ENCODE peak calls at places on chromosomes 2 and 18, in four cellular contexts. S, J, R and M are unnamed samples.

GRCh38 chr2:178280261-178280852 is 86.0 kb downstream of the OSBPL6 start:
- DNase-seq in S (peak; percentile 39), J (no peak), R (no peak), M (peak; percentile 89)

GRCh38 chr2:142591408-142591807 is 286.1 kb upstream of the KYNU start:
- DNase-seq in S (no peak), J (no peak), R (no peak), M (no peak)

GRCh38 chr2:110655701-110656100 is 22.2 kb downstream of the BUB1 start:
- DNase-seq in S (no peak), J (no peak), R (no peak), M (no peak)

GRCh38 chr18:75344161-75344560 is 83.3 kb downstream of the SMIM21 start:
- DNase-seq in S (peak; percentile 29), J (no peak), R (peak; percentile 57), M (no peak)

GRCh38 chr2:98703738-98704137 is 27.2 kb downstream of the MGAT4A start:
- DNase-seq in S (no peak), J (no peak), R (no peak), M (no peak)

GRCh38 chr2:38330754-38331153 is 46.3 kb downstream of the ATL2 start:
- DNase-seq in S (no peak), J (no peak), R (no peak), M (no peak)

GRCh38 chr2:185583058-185583816 is 155.4 kb upstream of the FSIP2 start:
- DNase-seq in S (peak; percentile 79), J (no peak), R (peak; percentile 40), M (peak; percentile 60)

GRCh38 chr18:48133675-48134251 is 203.3 kb upstream of the SMAD2 start:
- DNase-seq in S (no peak), J (no peak), R (no peak), M (no peak)

GRCh38 chr2:153963247-153963646 is 91.5 kb downstream of the GALNT13 start:
- DNase-seq in S (no peak), J (no peak), R (no peak), M (no peak)

GRCh38 chr2:201909961-201910361 is 103.6 kb downstream of the CDK15 start:
- DNase-seq in S (no peak), J (no peak), R (no peak), M (no peak)

GRCh38 chr2:240424341-240425235 is 10.9 kb upstream of the GPC1 start:
- DNase-seq in S (no peak), J (no peak), R (peak; percentile 20), M (no peak)

GRCh38 chr2:226048625-226049024 is 649.1 kb downstream of the NYAP2 start:
- DNase-seq in S (peak; percentile 84), J (no peak), R (no peak), M (no peak)

GRCh38 chr2:32746554-32747133 is 118.8 kb downstream of the TTC27 start:
- DNase-seq in S (no peak), J (no peak), R (no peak), M (no peak)

GRCh38 chr18:78770149-78771139 is 209.2 kb upstream of the SALL3 start:
- DNase-seq in S (peak; percentile 54), J (no peak), R (peak; percentile 62), M (no peak)

GRCh38 chr18:44715245-44715644 is 34.6 kb downstream of the SETBP1 start:
- DNase-seq in S (peak; percentile 69), J (no peak), R (no peak), M (peak; percentile 87)

GRCh38 chr18:44713435-44713834 is 32.7 kb downstream of the SETBP1 start:
- DNase-seq in S (no peak), J (no peak), R (no peak), M (no peak)

GRCh38 chr18:44715841-44716240 is 35.2 kb downstream of the SETBP1 start:
- DNase-seq in S (no peak), J (no peak), R (no peak), M (peak; percentile 43)

GRCh38 chr18:44712025-44712424 is 31.3 kb downstream of the SETBP1 start:
- DNase-seq in S (peak; percentile 77), J (no peak), R (no peak), M (no peak)

DNA sequence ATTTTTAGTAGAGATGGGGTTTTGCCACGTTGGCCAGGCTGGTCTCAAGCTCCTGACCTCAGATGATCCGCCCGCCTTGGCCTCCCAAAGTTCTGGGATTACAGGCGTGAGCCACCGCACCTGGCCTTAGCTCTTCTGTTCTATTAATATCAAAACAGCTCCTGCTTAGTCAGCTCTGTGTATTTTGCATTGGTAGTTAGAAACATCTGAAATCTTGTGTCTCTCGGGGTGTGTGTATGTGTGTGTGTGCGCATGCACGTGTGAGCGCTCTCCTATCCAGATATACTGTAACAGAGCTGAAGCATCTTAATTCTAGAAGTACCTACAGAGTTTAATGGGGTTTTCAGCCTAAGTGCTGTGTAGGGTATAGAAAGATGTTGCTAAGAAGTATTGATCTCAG is 33.7 kb downstream of the SETBP1 start:
- DNase-seq in S (no peak), J (no peak), R (no peak), M (no peak)
- H3K79me2 ChIP-seq in S (no peaks in the 10 kb centered on the region), J (no peaks in the 10 kb centered on the region), R (no peaks in the 10 kb centered on the region), M (no peaks in the 10 kb centered on the region)

GRCh38 chr2:27378096-27378808 is 2.3 kb downstream of the ZNF513 start:
- DNase-seq in S (no peak), J (peak; percentile 52), R (peak; percentile 35), M (no peak)
- H3K27ac ChIP-seq in S (no peak overlapping the region), J (no peak overlapping the region), R (no peak overlapping the region), M (no peak overlapping the region)

DNA sequence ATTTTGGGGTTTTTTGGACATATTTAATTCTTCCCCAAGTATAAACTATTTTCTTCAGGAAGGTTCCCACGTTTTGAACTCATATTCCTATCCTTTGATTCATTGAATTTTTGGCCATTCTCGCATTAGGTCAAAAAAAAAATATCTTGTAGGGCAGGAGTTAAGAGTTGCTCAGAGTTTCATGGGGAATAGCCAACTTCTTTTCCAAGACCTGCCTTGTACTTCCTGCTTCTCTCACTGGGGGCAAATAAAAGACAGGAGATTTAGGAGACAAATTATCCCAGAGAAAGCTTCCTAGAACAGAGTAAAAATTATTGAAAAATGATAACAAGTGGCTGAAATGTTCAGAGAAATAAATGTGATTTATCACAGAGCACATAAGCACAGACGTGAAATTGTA is 55.2 kb upstream of the BCL11A start:
- DNase-seq in S (no peak), J (no peak), R (no peak), M (no peak)
- H4K8ac ChIP-seq in S (no peak overlapping the region), J (no peak overlapping the region), R (no peak overlapping the region), M (no peak overlapping the region)

GRCh38 chr18:59694824-59695223 is 2.4 kb downstream of the CCBE1 start:
- DNase-seq in S (no peak), J (no peak), R (no peak), M (no peak)
- H3K79me2 ChIP-seq in S (no peaks in the 10 kb centered on the region), J (no peaks in the 10 kb centered on the region), R (no peaks in the 10 kb centered on the region), M (peaks cover 5% of the 10 kb centered on the region)

DNA sequence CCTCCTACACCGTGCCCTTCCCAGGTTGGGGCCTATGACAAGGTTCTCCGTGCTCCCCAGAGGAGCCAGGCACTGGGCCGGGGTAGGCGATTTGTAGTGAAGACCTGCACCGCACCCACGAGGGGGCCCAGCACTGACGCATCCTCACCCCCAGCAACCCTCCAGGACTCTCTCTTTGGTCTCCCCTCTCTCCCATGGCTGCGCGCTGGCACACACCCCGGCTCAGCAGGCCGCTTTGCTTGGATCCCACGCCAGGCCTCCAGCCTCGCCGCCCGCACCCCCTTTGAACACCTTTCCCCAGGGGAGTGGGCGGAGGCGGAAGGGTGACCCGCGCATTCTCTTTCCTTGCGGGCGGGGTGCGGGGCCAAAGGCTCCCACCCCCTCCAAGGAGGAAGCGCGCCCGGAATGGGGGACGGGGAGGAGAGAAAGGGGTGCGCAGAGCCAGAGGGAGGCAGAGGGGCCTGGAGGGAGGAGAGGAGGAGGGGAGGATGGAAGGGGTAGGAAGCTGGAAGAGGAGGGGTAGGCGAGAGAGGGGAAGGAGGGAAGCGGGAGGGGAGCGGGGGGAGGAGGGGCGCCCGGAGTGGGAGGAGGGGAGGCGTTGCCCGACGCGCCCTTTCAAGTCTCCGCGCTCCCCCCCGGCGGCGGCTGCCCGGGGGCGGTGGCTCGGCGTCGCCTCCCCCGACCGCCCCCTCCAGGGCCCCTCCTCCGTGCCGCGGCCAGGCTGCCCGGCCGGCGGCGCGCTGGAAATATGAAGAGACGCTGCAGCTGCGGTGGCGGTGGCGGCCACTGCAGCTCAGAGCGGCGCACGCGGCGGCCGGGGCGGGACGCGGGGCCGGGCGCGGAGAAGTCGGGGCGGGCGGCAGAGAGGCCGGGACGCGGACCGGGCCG is at the start of gene APCDD1:
- DNase-seq in S (peak; percentile 93), J (peak; percentile 75), R (peak; percentile 85), M (peak; percentile 47)
- H3K27ac ChIP-seq in S (peak within 1 kb of the TSS; percentile 80), J (no peak within 1 kb of the TSS), R (no peak within 1 kb of the TSS), M (no peak within 1 kb of the TSS)

GRCh38 chr2:109128466-109129355 is at the start of gene SH3RF3:
- DNase-seq in S (peak; percentile 65), J (peak; percentile 77), R (peak; percentile 56), M (peak; percentile 39)

GRCh38 chr2:109129921-109130725 is 1.1 kb downstream of the SH3RF3 start:
- DNase-seq in S (peak; percentile 34), J (peak; percentile 53), R (peak; percentile 42), M (no peak)

GRCh38 chr2:109128048-109128465 is 948 bp upstream of the SH3RF3 start:
- DNase-seq in S (peak; percentile 90), J (peak; percentile 90), R (peak; percentile 91), M (peak; percentile 76)

GRCh38 chr2:109130726-109130995 is 1.7 kb downstream of the SH3RF3 start:
- DNase-seq in S (no peak), J (no peak), R (no peak), M (no peak)

GRCh38 chr2:109129356-109129920 is 433 bp downstream of the SH3RF3 start:
- DNase-seq in S (peak; percentile 34), J (peak; percentile 59), R (no peak), M (peak; percentile 48)
- H4K8ac ChIP-seq in S (no peak overlapping the region), J (no peak overlapping the region), R (no peak overlapping the region), M (no peak overlapping the region)

GRCh38 chr18:55582325-55582724 is 5.7 kb downstream of the TCF4 start:
- DNase-seq in S (peak; percentile 88), J (no peak), R (peak; percentile 68), M (no peak)
- H3K79me2 ChIP-seq in S (peaks cover 54% of the 10 kb centered on the region), J (no peaks in the 10 kb centered on the region), R (peaks cover 15% of the 10 kb centered on the region), M (peaks cover under 1% of the 10 kb centered on the region)